ENCODE peak calls at places on chromosomes 1 and 21, in four cellular contexts. T, C, Y and P are unnamed samples.

GRCh38 chr1:40708750-40709099 is 17.2 kb downstream of the NFYC start:
- DNase-seq in Y (no peak), T (no peak), C (no peak), P (no peak)

GRCh38 chr1:19074902-19075721 is 118.6 kb upstream of the IFFO2 start:
- DNase-seq in Y (no peak), C (no peak), T (no peak), P (no peak)

GRCh38 chr1:242004751-242005495 is 6.0 kb upstream of the MAP1LC3C start:
- DNase-seq in T (no peak), C (no peak), Y (no peak), P (no peak)

GRCh38 chr1:24875976-24876609 is 54.0 kb downstream of the RUNX3 start:
- DNase-seq in C (no peak), Y (no peak), T (no peak), P (no peak)

GRCh38 chr1:41390171-41390570 is 28.9 kb downstream of the FOXO6 start:
- DNase-seq in Y (no peak), T (no peak), C (no peak), P (no peak)

GRCh38 chr1:111571987-111572386 is 47.6 kb upstream of the RAP1A start:
- DNase-seq in T (no peak), C (no peak), Y (no peak), P (no peak)

GRCh38 chr21:31182231-31183129 is 144.2 kb upstream of the KRTAP19-8 start:
- DNase-seq in C (no peak), Y (no peak), T (no peak), P (no peak)

GRCh38 chr1:86915737-86916235 is 1.4 kb downstream of the HS2ST1 start:
- DNase-seq in C (no peak), T (no peak), Y (no peak), P (no peak)

GRCh38 chr1:4176841-4177240 is 276.8 kb upstream of the C1orf174 start:
- DNase-seq in T (no peak), Y (no peak), C (no peak), P (no peak)

GRCh38 chr21:45034556-45035476 is 39.6 kb upstream of the ADARB1 start:
- DNase-seq in Y (no peak), C (no peak), T (no peak), P (peak)

GRCh38 chr1:205961405-205961804 is 18.1 kb upstream of the SLC26A9 start:
- DNase-seq in Y (no peak), C (no peak), T (no peak), P (no peak)

GRCh38 chr21:21997390-21998333 is 999.5 kb downstream of the NCAM2 start:
- DNase-seq in T (no peak), Y (no peak), C (no peak), P (no peak)

GRCh38 chr1:201346337-201346939 is 31.0 kb downstream of the TNNT2 start:
- DNase-seq in C (no peak), T (no peak), Y (peak), P (no peak)

GRCh38 chr1:234386122-234386521 is 12.9 kb downstream of the COA6 start:
- DNase-seq in T (no peak), Y (no peak), C (no peak), P (no peak)

GRCh38 chr1:160007577-160008200 is 24.1 kb downstream of the PIGM start:
- DNase-seq in C (no peak), Y (no peak), T (no peak), P (no peak)

GRCh38 chr1:1027723-1028266 is 7.9 kb downstream of the AGRN start:
- DNase-seq in Y (no peak), T (no peak), C (no peak), P (no peak)

GRCh38 chr1:110449661-110450651 is 993 bp upstream of the PROK1 start:
- DNase-seq in T (no peak), Y (no peak), C (no peak), P (no peak)

GRCh38 chr21:35528109-35529042 is 479.3 kb upstream of the RUNX1 start:
- DNase-seq in T (peak), Y (peak), C (peak), P (peak)

GRCh38 chr1:239184581-239185244 is 201.7 kb upstream of the CHRM3 start:
- DNase-seq in C (no peak), T (no peak), Y (no peak), P (no peak)

GRCh38 chr1:11721301-11721700 is 14.6 kb upstream of the AGTRAP start:
- DNase-seq in C (no peak), T (no peak), Y (no peak), P (no peak)

GRCh38 chr1:119633575-119634325 is 14.3 kb downstream of the ZNF697 start:
- DNase-seq in T (no peak), Y (no peak), C (no peak), P (no peak)

GRCh38 chr1:48051466-48052126 is 54.4 kb upstream of the TRABD2B start:
- DNase-seq in Y (no peak), T (no peak), C (no peak), P (no peak)

GRCh38 chr1:214843281-214843680 is 239.3 kb upstream of the KCNK2 start:
- DNase-seq in C (no peak), T (no peak), Y (no peak), P (no peak)

GRCh38 chr1:147717051-147717705 is 43.2 kb downstream of the GJA5 start:
- DNase-seq in C (peak), Y (no peak), T (no peak), P (no peak)

GRCh38 chr1:99662581-99663208 is 16.8 kb downstream of the PALMD start:
- DNase-seq in C (peak), T (peak), Y (no peak), P (no peak)

GRCh38 chr1:227895828-227896685 is 51.7 kb downstream of the WNT9A start:
- DNase-seq in T (peak), C (peak), Y (no peak), P (no peak)

GRCh38 chr1:52549267-52549666 is 3.6 kb downstream of the TUT4 start:
- DNase-seq in Y (no peak), T (no peak), C (no peak), P (no peak)

GRCh38 chr1:25673962-25674928 is 57.7 kb downstream of the MAN1C1 start:
- DNase-seq in C (no peak), Y (no peak), T (no peak), P (no peak)

GRCh38 chr1:25118554-25118953 is 113.7 kb downstream of the SYF2 start:
- DNase-seq in T (no peak), C (no peak), Y (no peak), P (peak)

GRCh38 chr1:154837679-154838171 is 32.4 kb downstream of the KCNN3 start:
- DNase-seq in Y (no peak), T (peak), C (peak), P (no peak)

GRCh38 chr1:183609313-183609712 is 19.1 kb upstream of the NCF2 start:
- DNase-seq in Y (peak), T (peak), C (no peak), P (no peak)

GRCh38 chr1:198465201-198466144 is 75.0 kb downstream of the ATP6V1G3 start:
- DNase-seq in C (no peak), Y (no peak), T (no peak), P (no peak)

GRCh38 chr1:70033266-70033873 is 172.0 kb downstream of the LRRC40 start:
- DNase-seq in Y (no peak), T (no peak), C (no peak), P (no peak)

GRCh38 chr1:110620250-110620615 is 14.1 kb upstream of the KCNA2 start:
- DNase-seq in C (no peak), T (no peak), Y (no peak), P (no peak)